ENCODE peak calls at places on chromosomes 5 and 9, in eight cellular contexts. C is heart left ventricle, K is heart right ventricle, O is HepG2, G is ovary, M is lower lobe of right lung, F is left ventricle myocardium inferior, J is sigmoid colon. B is an unnamed sample.

GRCh38 chr9:127074561-127075548 is 47.6 kb downstream of the ANGPTL2 start:
- DNase-seq in O (no peak), C (peak), J (peak), F (no peak), G (no peak), M (no peak), K (no peak), B (no peak)

GRCh38 chr5:174045470-174046025 is at the start of gene NSG2:
- DNase-seq in J (no peak), F (peak), O (peak), C (peak), G (peak), K (peak), M (peak), B (peak)

GRCh38 chr5:135706893-135707292 is 127.6 kb upstream of the SLC25A48 start:
- DNase-seq in G (no peak), O (no peak), J (no peak), C (no peak), K (no peak), F (no peak), M (no peak), B (no peak)

GRCh38 chr5:168471785-168472184 is 14.5 kb upstream of the RARS1 start:
- DNase-seq in G (no peak), K (no peak), J (no peak), M (no peak), O (no peak), C (no peak), F (no peak), B (no peak)

GRCh38 chr9:109171926-109172325 is 4.9 kb upstream of the FRRS1L start:
- DNase-seq in F (no peak), M (no peak), J (no peak), G (no peak), K (no peak), C (no peak), O (no peak), B (no peak)

GRCh38 chr5:22557251-22557650 is 295.9 kb downstream of the CDH12 start:
- DNase-seq in M (no peak), G (no peak), C (no peak), K (no peak), O (no peak), F (no peak), J (no peak), B (no peak)

GRCh38 chr5:115325291-115326019 is 29.0 kb upstream of the CCDC112 start:
- DNase-seq in K (no peak), C (no peak), F (no peak), G (no peak), M (no peak), O (no peak), J (no peak), B (no peak)

GRCh38 chr9:19028835-19029451 is 4.1 kb downstream of the SAXO1 start:
- DNase-seq in M (no peak), G (no peak), K (no peak), J (no peak), O (peak), C (peak), F (no peak), B (no peak)

GRCh38 chr9:104906441-104907277 is 21.3 kb downstream of the ABCA1 start:
- DNase-seq in C (no peak), K (no peak), J (peak), F (no peak), O (no peak), G (no peak), M (no peak), B (no peak)

GRCh38 chr5:134226441-134227192 is 744 bp upstream of the PPP2CA start:
- DNase-seq in O (peak), M (peak), F (no peak), J (no peak), G (no peak), C (no peak), K (no peak), B (no peak)

GRCh38 chr5:76717222-76718083 is 1.5 kb downstream of the F2R start:
- DNase-seq in J (no peak), C (no peak), M (no peak), F (no peak), O (no peak), K (no peak), G (no peak), B (no peak)

GRCh38 chr5:76716456-76717157 is 681 bp downstream of the F2R start:
- DNase-seq in K (peak), G (no peak), O (no peak), M (no peak), J (no peak), F (peak), C (peak), B (no peak)

GRCh38 chr5:76715734-76716455 is at the start of gene F2R:
- DNase-seq in J (no peak), O (peak), M (peak), F (peak), G (peak), C (peak), K (peak), B (no peak)

GRCh38 chr5:76715484-76715733 is 517 bp upstream of the F2R start:
- DNase-seq in K (no peak), O (no peak), J (no peak), C (no peak), G (no peak), F (no peak), M (no peak), B (no peak)

GRCh38 chr5:76714771-76715483 is 999 bp upstream of the F2R start:
- DNase-seq in C (peak), J (no peak), K (peak), O (no peak), F (peak), M (no peak), G (peak), B (no peak)
- H3K4me3 ChIP-seq in C (peak), J (peak), K (peak), O (peak), F (peak), M (peak), G (peak), B (peak)

GRCh38 chr5:78476795-78477194 is 116.4 kb downstream of the SCAMP1 start:
- DNase-seq in O (no peak), M (no peak), K (no peak), C (no peak), F (no peak), J (no peak), G (no peak), B (no peak)

GRCh38 chr5:78473747-78474146 is 113.3 kb downstream of the SCAMP1 start:
- DNase-seq in G (no peak), K (no peak), F (no peak), J (no peak), O (no peak), C (no peak), M (no peak), B (no peak)

GRCh38 chr5:78475370-78475769 is 115.0 kb downstream of the SCAMP1 start:
- DNase-seq in J (no peak), K (no peak), M (no peak), O (no peak), G (no peak), C (no peak), F (no peak), B (no peak)

GRCh38 chr5:78467744-78468357 is 107.4 kb downstream of the SCAMP1 start:
- DNase-seq in O (peak), F (no peak), K (no peak), M (no peak), C (no peak), J (no peak), G (no peak), B (peak)

DNA sequence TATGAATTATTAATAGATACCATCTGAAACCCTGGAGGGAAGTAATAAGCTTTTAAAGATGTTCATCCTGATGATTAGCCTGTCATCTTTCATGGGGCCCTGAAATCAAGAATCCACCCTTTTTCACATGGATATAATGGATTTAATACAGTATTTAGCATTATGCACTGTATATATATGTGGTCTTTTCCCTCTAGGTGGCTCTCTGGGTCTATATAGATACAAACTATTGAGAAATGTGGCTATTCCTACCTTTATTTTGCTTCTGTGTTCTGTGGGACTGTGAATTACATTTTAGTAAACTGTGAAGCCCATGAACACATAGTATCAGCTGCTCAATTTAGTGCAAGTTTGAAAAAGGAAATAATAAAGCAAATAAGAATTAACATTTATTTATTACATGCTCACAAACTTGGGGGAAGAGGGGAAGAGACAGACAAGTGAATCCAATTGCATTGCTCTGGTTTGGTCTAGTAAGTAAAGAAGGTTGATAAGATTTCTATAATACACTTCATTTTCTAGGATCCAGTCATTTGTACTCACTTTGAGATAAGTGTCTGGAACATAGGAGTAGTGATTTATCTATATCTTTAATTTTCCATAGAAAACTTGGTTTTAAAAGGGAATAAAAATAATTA is 112.2 kb downstream of the SCAMP1 start:
- DNase-seq in F (no peak), C (no peak), G (no peak), K (no peak), M (no peak), J (no peak), O (peak), B (no peak)
- TF ChIP-seq CTCF in F (peak), C (no peak), G (no peak), K (no peak), M (no peak), J (no peak), O (peak), B (peak)

GRCh38 chr5:118614701-118615475 is 373.5 kb downstream of the DTWD2 start:
- DNase-seq in J (no peak), M (no peak), F (no peak), K (no peak), C (no peak), O (no peak), G (no peak), B (no peak)
- H3K4me3 ChIP-seq in J (no peak), M (no peak), F (no peak), K (no peak), C (no peak), O (no peak), G (no peak), B (no peak)

GRCh38 chr5:57751710-57752109 is 269.1 kb upstream of the ACTBL2 start:
- DNase-seq in J (no peak), F (no peak), G (no peak), K (no peak), O (no peak), M (no peak), C (no peak), B (no peak)
- TF ChIP-seq CTCF in J (no peak), F (no peak), G (no peak), K (no peak), O (no peak), M (no peak), C (no peak), B (no peak)

GRCh38 chr5:66841264-66841663 is 245.1 kb downstream of the MAST4 start:
- DNase-seq in F (no peak), K (no peak), G (no peak), O (no peak), C (no peak), M (no peak), J (no peak), B (no peak)

GRCh38 chr5:66848749-66849641 is 252.8 kb downstream of the MAST4 start:
- DNase-seq in M (no peak), F (no peak), J (no peak), C (no peak), K (no peak), G (no peak), O (no peak), B (no peak)

GRCh38 chr5:66840527-66841013 is 244.4 kb downstream of the MAST4 start:
- DNase-seq in J (no peak), K (no peak), O (peak), F (no peak), M (no peak), G (no peak), C (no peak), B (peak)

GRCh38 chr5:66842540-66842939 is 246.3 kb downstream of the MAST4 start:
- DNase-seq in K (no peak), O (no peak), M (no peak), F (no peak), G (no peak), C (no peak), J (no peak), B (no peak)

DNA sequence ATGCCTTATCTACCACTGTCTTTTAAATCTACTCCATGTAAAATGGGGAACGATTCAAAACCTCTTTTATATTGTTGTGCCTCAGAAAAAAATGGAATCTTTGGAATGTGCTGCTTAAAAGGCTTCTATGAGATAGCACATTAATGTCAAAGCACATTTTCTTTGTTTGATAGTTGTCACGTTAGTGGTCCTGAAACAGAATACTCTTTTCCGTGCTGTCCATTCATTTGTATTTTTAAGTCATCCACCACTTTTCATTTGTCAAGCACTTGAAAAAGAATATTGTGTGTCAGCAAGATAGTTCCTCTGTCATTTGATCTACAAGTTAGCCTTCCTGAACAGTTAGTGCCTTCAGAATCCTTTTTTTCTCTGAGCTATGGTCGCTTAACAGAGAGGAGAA is 246.9 kb downstream of the MAST4 start:
- DNase-seq in F (no peak), C (no peak), O (no peak), M (no peak), J (no peak), K (no peak), G (no peak), B (no peak)
- H3K4me3 ChIP-seq in F (no peak), C (no peak), O (no peak), M (no peak), J (no peak), K (no peak), G (no peak), B (no peak)

DNA sequence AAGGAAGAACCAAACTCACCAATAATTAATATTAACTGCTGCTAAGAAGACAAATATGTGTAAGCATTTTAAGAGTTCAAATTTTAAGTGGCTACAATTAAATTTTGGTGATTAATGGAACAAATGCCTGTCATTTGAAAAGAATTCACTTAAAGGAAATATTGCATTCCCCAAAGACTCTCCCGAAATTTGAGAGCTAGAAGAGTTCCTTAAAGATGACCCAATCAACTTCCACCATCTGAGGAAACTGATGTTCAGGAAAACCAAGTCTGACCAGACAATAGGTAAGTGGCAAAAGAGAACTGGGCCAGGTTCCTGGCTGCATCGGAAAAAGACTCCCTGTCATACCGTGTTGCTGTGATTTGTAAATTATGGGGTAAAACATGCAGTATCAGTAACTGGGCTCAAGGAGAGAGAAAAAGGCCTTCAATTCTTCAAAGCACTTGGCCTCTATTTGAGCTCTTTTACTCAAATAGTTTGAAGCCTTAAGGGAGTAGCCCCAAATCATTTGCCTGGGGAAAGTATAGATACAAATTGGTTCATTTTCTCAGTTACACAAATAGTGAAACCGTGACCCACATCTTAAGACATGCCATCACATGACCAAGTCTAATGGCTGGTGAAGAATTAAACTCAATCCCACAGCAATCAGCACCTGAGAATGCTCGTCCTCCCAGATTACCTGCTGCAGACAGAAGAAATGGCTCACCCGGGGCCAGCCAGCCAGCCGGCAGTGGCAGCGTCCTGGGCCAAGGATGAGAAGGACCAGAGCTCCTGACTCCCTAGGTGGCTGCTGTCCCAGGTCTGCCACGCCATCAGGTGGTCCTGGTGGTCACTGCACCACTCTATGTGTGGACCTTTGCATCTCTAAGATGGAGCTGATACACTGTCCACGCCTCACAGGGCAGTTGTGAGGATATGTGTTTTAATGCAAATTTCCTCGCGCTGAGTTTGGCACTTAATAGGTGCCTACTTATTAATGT is 162.9 kb downstream of the TTLL11 start:
- DNase-seq in M (no peak), C (no peak), J (no peak), G (no peak), O (peak), F (no peak), K (no peak), B (no peak)
- TF ChIP-seq CTCF in M (no peak), C (no peak), J (no peak), G (peak), O (peak), F (peak), K (no peak), B (peak)

GRCh38 chr5:143056792-143057579 is 286.8 kb downstream of the ARHGAP26 start:
- DNase-seq in M (no peak), C (no peak), G (no peak), F (no peak), J (no peak), K (no peak), O (no peak), B (no peak)

GRCh38 chr5:143054480-143054941 is 284.3 kb downstream of the ARHGAP26 start:
- DNase-seq in M (no peak), C (no peak), K (no peak), G (no peak), O (no peak), F (no peak), J (no peak), B (no peak)

GRCh38 chr5:143055596-143056330 is 285.6 kb downstream of the ARHGAP26 start:
- DNase-seq in F (no peak), J (no peak), C (no peak), K (no peak), G (no peak), O (no peak), M (no peak), B (no peak)

GRCh38 chr5:143057580-143057999 is 287.4 kb downstream of the ARHGAP26 start:
- DNase-seq in K (no peak), G (no peak), J (no peak), M (no peak), C (no peak), F (no peak), O (no peak), B (no peak)

DNA sequence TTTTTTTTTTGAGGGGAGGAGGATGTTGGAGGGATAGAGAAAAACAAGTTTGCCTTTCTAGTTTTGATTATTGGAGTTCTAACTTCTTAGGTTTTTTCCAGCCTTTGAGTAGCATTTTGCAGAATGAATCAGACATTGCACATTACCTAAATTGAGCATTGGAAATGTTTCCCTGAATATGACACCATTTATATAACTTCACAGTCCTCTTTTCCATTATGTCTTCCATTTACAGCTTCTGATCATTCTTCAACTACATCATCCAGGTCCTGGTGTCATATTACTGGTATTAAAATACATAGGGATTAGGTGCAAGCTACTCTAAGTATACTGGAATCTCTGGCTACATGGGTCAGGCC is 286.1 kb downstream of the ARHGAP26 start:
- DNase-seq in J (no peak), K (no peak), F (no peak), O (no peak), C (no peak), G (no peak), M (no peak), B (no peak)
- H3K4me3 ChIP-seq in J (no peak), K (no peak), F (no peak), O (no peak), C (no peak), G (no peak), M (no peak), B (no peak)